ENCODE peak calls at places on chromosomes 3 and 15, in ten cellular contexts. One of them, this sample, is unnamed.

GRCh38 chr15:81914734-81915234 is 131.0 kb downstream of the MEX3B start:
- DNase-seq in foreskin fibroblast: no peak
- DNase-seq in fibroblast of the aortic adventitia: no peak
- DNase-seq in HFFc6: no peak
- DNase-seq in Peyer's patch: no peak
- DNase-seq in IMR-90: no peak
- DNase-seq in glutamatergic neuron: peak
- DNase-seq in choroid plexus epithelial cell: no peak
- DNase-seq in tibial artery: no peak
- DNase-seq in WERI-Rb-1: no peak
- DNase-seq in this sample: no peak

GRCh38 chr3:1798711-1799410 is 299.8 kb upstream of the CNTN4 start:
- DNase-seq in foreskin fibroblast: no peak
- DNase-seq in fibroblast of the aortic adventitia: no peak
- DNase-seq in HFFc6: no peak
- DNase-seq in Peyer's patch: no peak
- DNase-seq in IMR-90: no peak
- DNase-seq in glutamatergic neuron: no peak
- DNase-seq in choroid plexus epithelial cell: no peak
- DNase-seq in tibial artery: no peak
- DNase-seq in WERI-Rb-1: no peak
- DNase-seq in this sample: no peak

GRCh38 chr15:64894395-64895056 is 17.2 kb upstream of the ANKDD1A start:
- DNase-seq in foreskin fibroblast: no peak
- DNase-seq in fibroblast of the aortic adventitia: no peak
- DNase-seq in HFFc6: no peak
- DNase-seq in Peyer's patch: no peak
- DNase-seq in IMR-90: no peak
- DNase-seq in glutamatergic neuron: no peak
- DNase-seq in choroid plexus epithelial cell: no peak
- DNase-seq in tibial artery: no peak
- DNase-seq in WERI-Rb-1: no peak
- DNase-seq in this sample: no peak

GRCh38 chr15:58430224-58430787 is 1.5 kb upstream of the LIPC start:
- DNase-seq in foreskin fibroblast: no peak
- DNase-seq in fibroblast of the aortic adventitia: no peak
- DNase-seq in HFFc6: no peak
- DNase-seq in Peyer's patch: no peak
- DNase-seq in IMR-90: no peak
- DNase-seq in glutamatergic neuron: no peak
- DNase-seq in choroid plexus epithelial cell: no peak
- DNase-seq in tibial artery: no peak
- DNase-seq in WERI-Rb-1: no peak
- DNase-seq in this sample: no peak

GRCh38 chr15:70466895-70467529 is 296.3 kb downstream of the UACA start:
- DNase-seq in foreskin fibroblast: peak
- DNase-seq in fibroblast of the aortic adventitia: peak
- DNase-seq in HFFc6: peak
- DNase-seq in Peyer's patch: peak
- DNase-seq in IMR-90: peak
- DNase-seq in glutamatergic neuron: peak
- DNase-seq in choroid plexus epithelial cell: peak
- DNase-seq in tibial artery: peak
- DNase-seq in WERI-Rb-1: peak
- DNase-seq in this sample: no peak

GRCh38 chr3:186208328-186208989 is 99.6 kb upstream of the ETV5 start:
- DNase-seq in foreskin fibroblast: no peak
- DNase-seq in fibroblast of the aortic adventitia: no peak
- DNase-seq in HFFc6: no peak
- DNase-seq in Peyer's patch: no peak
- DNase-seq in IMR-90: no peak
- DNase-seq in glutamatergic neuron: no peak
- DNase-seq in choroid plexus epithelial cell: no peak
- DNase-seq in tibial artery: no peak
- DNase-seq in WERI-Rb-1: no peak
- DNase-seq in this sample: no peak

GRCh38 chr15:77870195-77871065 is 207.1 kb downstream of the TBC1D2B start:
- DNase-seq in foreskin fibroblast: peak
- DNase-seq in fibroblast of the aortic adventitia: peak
- DNase-seq in HFFc6: peak
- DNase-seq in Peyer's patch: peak
- DNase-seq in IMR-90: peak
- DNase-seq in glutamatergic neuron: peak
- DNase-seq in choroid plexus epithelial cell: peak
- DNase-seq in tibial artery: peak
- DNase-seq in WERI-Rb-1: peak
- DNase-seq in this sample: peak

GRCh38 chr15:59401810-59402569 is 29.3 kb upstream of the MYO1E start:
- DNase-seq in foreskin fibroblast: no peak
- DNase-seq in fibroblast of the aortic adventitia: no peak
- DNase-seq in HFFc6: no peak
- DNase-seq in Peyer's patch: no peak
- DNase-seq in IMR-90: no peak
- DNase-seq in glutamatergic neuron: no peak
- DNase-seq in choroid plexus epithelial cell: no peak
- DNase-seq in tibial artery: no peak
- DNase-seq in WERI-Rb-1: no peak
- DNase-seq in this sample: no peak

GRCh38 chr15:77118787-77119410 is 48.0 kb upstream of the TSPAN3 start:
- DNase-seq in foreskin fibroblast: peak
- DNase-seq in fibroblast of the aortic adventitia: peak
- DNase-seq in HFFc6: peak
- DNase-seq in Peyer's patch: no peak
- DNase-seq in IMR-90: peak
- DNase-seq in glutamatergic neuron: no peak
- DNase-seq in choroid plexus epithelial cell: peak
- DNase-seq in tibial artery: no peak
- DNase-seq in WERI-Rb-1: peak
- DNase-seq in this sample: peak

GRCh38 chr3:52524258-52524751 is 9.4 kb downstream of the NT5DC2 start:
- DNase-seq in foreskin fibroblast: no peak
- DNase-seq in fibroblast of the aortic adventitia: no peak
- DNase-seq in HFFc6: no peak
- DNase-seq in Peyer's patch: peak
- DNase-seq in IMR-90: no peak
- DNase-seq in glutamatergic neuron: no peak
- DNase-seq in choroid plexus epithelial cell: no peak
- DNase-seq in tibial artery: no peak
- DNase-seq in WERI-Rb-1: no peak
- DNase-seq in this sample: no peak

GRCh38 chr15:84750583-84751092 is 2.2 kb downstream of the ZNF592 start:
- DNase-seq in foreskin fibroblast: no peak
- DNase-seq in fibroblast of the aortic adventitia: no peak
- DNase-seq in HFFc6: no peak
- DNase-seq in Peyer's patch: no peak
- DNase-seq in IMR-90: no peak
- DNase-seq in glutamatergic neuron: no peak
- DNase-seq in choroid plexus epithelial cell: no peak
- DNase-seq in tibial artery: no peak
- DNase-seq in WERI-Rb-1: peak
- DNase-seq in this sample: no peak

GRCh38 chr15:84752195-84752594 is 3.8 kb downstream of the ZNF592 start:
- DNase-seq in foreskin fibroblast: no peak
- DNase-seq in fibroblast of the aortic adventitia: no peak
- DNase-seq in HFFc6: no peak
- DNase-seq in Peyer's patch: no peak
- DNase-seq in IMR-90: no peak
- DNase-seq in glutamatergic neuron: no peak
- DNase-seq in choroid plexus epithelial cell: no peak
- DNase-seq in tibial artery: no peak
- DNase-seq in WERI-Rb-1: no peak
- DNase-seq in this sample: no peak

GRCh38 chr15:84749111-84749991 is 959 bp downstream of the ZNF592 start:
- DNase-seq in foreskin fibroblast: no peak
- DNase-seq in fibroblast of the aortic adventitia: peak
- DNase-seq in HFFc6: no peak
- DNase-seq in Peyer's patch: no peak
- DNase-seq in IMR-90: no peak
- DNase-seq in glutamatergic neuron: peak
- DNase-seq in choroid plexus epithelial cell: peak
- DNase-seq in tibial artery: peak
- DNase-seq in WERI-Rb-1: peak
- DNase-seq in this sample: no peak

GRCh38 chr15:84747423-84748273 is 744 bp upstream of the ZNF592 start:
- DNase-seq in foreskin fibroblast: peak
- DNase-seq in fibroblast of the aortic adventitia: peak
- DNase-seq in HFFc6: peak
- DNase-seq in Peyer's patch: peak
- DNase-seq in IMR-90: peak
- DNase-seq in glutamatergic neuron: peak
- DNase-seq in choroid plexus epithelial cell: peak
- DNase-seq in tibial artery: peak
- DNase-seq in WERI-Rb-1: peak
- DNase-seq in this sample: no peak

GRCh38 chr15:84748274-84749110 is at the start of gene ZNF592:
- DNase-seq in foreskin fibroblast: peak
- DNase-seq in fibroblast of the aortic adventitia: peak
- DNase-seq in HFFc6: peak
- DNase-seq in Peyer's patch: peak
- DNase-seq in IMR-90: peak
- DNase-seq in glutamatergic neuron: peak
- DNase-seq in choroid plexus epithelial cell: peak
- DNase-seq in tibial artery: peak
- DNase-seq in WERI-Rb-1: peak
- DNase-seq in this sample: peak
- TF ChIP-seq CTCF in foreskin fibroblast: no peak
- TF ChIP-seq CTCF in fibroblast of the aortic adventitia: peak
- TF ChIP-seq CTCF in HFFc6: no peak
- TF ChIP-seq CTCF in Peyer's patch: peak
- TF ChIP-seq CTCF in IMR-90: peak
- TF ChIP-seq CTCF in glutamatergic neuron: no peak
- TF ChIP-seq CTCF in choroid plexus epithelial cell: no peak
- TF ChIP-seq CTCF in tibial artery: no peak
- TF ChIP-seq CTCF in WERI-Rb-1: no peak
- TF ChIP-seq CTCF in this sample: no peak

DNA sequence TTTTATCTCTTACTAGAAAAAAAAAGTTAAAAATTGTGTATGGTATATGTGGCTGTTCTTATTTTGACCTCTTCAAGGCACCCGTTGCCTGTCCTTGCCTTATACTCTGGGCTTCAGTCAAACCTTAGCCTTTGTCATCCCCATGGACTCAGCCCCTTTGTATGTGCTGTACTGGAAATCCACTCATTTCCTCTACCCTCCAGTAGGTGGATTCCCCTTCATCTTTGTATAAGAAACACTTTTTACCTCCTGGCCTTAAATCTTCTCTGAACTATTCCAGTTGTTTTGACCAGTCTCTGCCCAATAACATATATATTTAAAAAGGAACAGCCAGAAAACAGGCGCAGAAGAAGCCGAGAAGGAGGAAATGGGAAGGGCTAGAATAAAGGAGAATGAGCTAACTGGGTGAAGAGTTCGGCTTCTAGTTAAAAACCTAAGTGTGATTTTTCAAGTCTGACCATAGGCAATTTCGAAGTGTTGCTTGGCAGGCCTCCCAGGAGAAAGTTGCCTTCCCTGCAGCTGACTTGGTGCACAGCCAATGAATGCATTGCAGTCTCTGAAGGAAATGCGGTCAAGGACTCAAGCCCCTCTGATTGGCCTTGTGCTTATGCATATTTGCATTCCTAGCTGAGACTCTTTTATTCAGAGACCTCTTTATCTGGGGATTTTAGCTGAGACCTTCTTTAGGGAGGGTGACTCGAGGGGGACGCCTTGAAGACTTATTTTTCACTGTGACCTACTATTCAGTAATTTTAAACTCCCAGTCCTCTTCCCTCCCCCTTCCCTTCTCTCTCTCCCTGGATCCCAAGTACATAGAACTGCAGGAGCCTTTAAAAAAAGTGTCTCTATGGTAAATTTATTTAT is 277.4 kb downstream of the ROBO1 start:
- DNase-seq in foreskin fibroblast: peak
- DNase-seq in fibroblast of the aortic adventitia: peak
- DNase-seq in HFFc6: peak
- DNase-seq in Peyer's patch: no peak
- DNase-seq in IMR-90: peak
- DNase-seq in glutamatergic neuron: no peak
- DNase-seq in choroid plexus epithelial cell: peak
- DNase-seq in tibial artery: peak
- DNase-seq in WERI-Rb-1: no peak
- DNase-seq in this sample: no peak
- TF ChIP-seq CTCF in foreskin fibroblast: no peak
- TF ChIP-seq CTCF in fibroblast of the aortic adventitia: peak
- TF ChIP-seq CTCF in HFFc6: peak
- TF ChIP-seq CTCF in Peyer's patch: no peak
- TF ChIP-seq CTCF in IMR-90: no peak
- TF ChIP-seq CTCF in glutamatergic neuron: no peak
- TF ChIP-seq CTCF in choroid plexus epithelial cell: peak
- TF ChIP-seq CTCF in tibial artery: no peak
- TF ChIP-seq CTCF in WERI-Rb-1: no peak
- TF ChIP-seq CTCF in this sample: peak

DNA sequence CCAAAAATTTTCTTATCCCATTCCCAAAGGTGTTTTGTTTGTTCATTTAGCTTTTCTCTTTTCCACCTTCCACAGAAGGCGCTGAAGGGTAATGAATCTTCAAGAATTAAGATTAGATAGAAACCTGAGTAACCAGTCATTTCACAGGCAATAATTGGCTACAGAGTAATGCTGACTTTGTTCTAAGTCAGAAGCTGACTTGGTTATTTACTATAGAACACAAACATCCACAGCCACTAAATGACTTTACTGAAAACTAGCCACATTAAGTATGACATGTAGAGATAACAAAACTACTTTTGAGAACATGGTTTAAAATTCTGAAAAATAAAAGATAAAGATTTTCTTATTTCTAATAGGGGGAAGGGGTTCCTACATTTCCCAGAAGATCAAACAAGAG is 7.8 kb downstream of the CLDND1 start:
- DNase-seq in foreskin fibroblast: no peak
- DNase-seq in fibroblast of the aortic adventitia: no peak
- DNase-seq in HFFc6: no peak
- DNase-seq in Peyer's patch: no peak
- DNase-seq in IMR-90: no peak
- DNase-seq in glutamatergic neuron: no peak
- DNase-seq in choroid plexus epithelial cell: no peak
- DNase-seq in tibial artery: no peak
- DNase-seq in WERI-Rb-1: no peak
- DNase-seq in this sample: no peak
- TF ChIP-seq CTCF in foreskin fibroblast: no peak
- TF ChIP-seq CTCF in fibroblast of the aortic adventitia: no peak
- TF ChIP-seq CTCF in HFFc6: no peak
- TF ChIP-seq CTCF in Peyer's patch: no peak
- TF ChIP-seq CTCF in IMR-90: no peak
- TF ChIP-seq CTCF in glutamatergic neuron: no peak
- TF ChIP-seq CTCF in choroid plexus epithelial cell: no peak
- TF ChIP-seq CTCF in tibial artery: no peak
- TF ChIP-seq CTCF in WERI-Rb-1: no peak
- TF ChIP-seq CTCF in this sample: no peak

DNA sequence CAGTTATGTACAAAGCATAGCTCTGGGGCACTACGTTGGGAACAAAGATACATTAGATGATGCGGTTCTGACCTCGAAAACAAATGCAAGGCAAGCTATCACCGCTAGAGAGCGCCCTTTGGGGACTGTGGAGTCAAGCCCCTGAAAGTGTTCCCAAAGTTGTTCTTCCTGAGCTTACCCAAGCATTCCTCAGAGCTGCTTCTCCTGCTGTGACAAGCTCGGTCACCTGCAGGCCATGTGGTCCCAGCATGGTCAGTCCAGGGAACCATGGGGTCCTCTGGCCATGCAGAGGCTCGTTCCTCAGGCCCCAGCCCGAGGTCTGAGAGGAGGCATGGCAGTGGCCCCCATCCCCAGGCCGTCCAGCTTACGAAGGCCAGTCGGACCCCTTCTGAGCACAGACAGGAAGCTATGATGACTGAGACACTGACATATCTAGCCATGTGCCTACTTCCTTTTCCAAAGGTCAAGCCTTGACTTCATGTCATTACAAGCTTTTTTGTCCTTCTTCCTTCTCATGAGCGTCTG is 79.5 kb downstream of the ATP10A start:
- DNase-seq in foreskin fibroblast: no peak
- DNase-seq in fibroblast of the aortic adventitia: peak
- DNase-seq in HFFc6: peak
- DNase-seq in Peyer's patch: no peak
- DNase-seq in IMR-90: peak
- DNase-seq in glutamatergic neuron: peak
- DNase-seq in choroid plexus epithelial cell: no peak
- DNase-seq in tibial artery: no peak
- DNase-seq in WERI-Rb-1: peak
- DNase-seq in this sample: no peak
- TF ChIP-seq CTCF in foreskin fibroblast: peak
- TF ChIP-seq CTCF in fibroblast of the aortic adventitia: peak
- TF ChIP-seq CTCF in HFFc6: peak
- TF ChIP-seq CTCF in Peyer's patch: no peak
- TF ChIP-seq CTCF in IMR-90: peak
- TF ChIP-seq CTCF in glutamatergic neuron: peak
- TF ChIP-seq CTCF in choroid plexus epithelial cell: peak
- TF ChIP-seq CTCF in tibial artery: peak
- TF ChIP-seq CTCF in WERI-Rb-1: peak
- TF ChIP-seq CTCF in this sample: peak